ENCODE peak calls at places on chromosomes 12 and 14, in nine cellular contexts. X is lower leg skin; D is astrocyte of the cerebellum; T is GM10248; Z is WTC11; W is B cell; M is nephron progenitor cell; A is CD4-positive, alpha-beta T cell; H is AG10803. S is an unnamed sample.

GRCh38 chr12:62859203-62859799 is 75.6 kb downstream of the PPM1H start:
- DNase-seq in H (no peak), A (no peak), X (no peak), M (no peak), Z (no peak), W (no peak), T (no peak), D (no peak), S (no peak)

GRCh38 chr12:75366629-75367028 is 24.3 kb upstream of the GLIPR1L2 start:
- DNase-seq in A (no peak), Z (no peak), X (no peak), D (peak; percentile 32), T (no peak), H (peak; percentile 30), W (no peak), M (no peak), S (no peak)

GRCh38 chr12:75212072-75212471 is 2.4 kb upstream of the KCNC2 start:
- DNase-seq in H (no peak), M (no peak), X (no peak), T (no peak), Z (no peak), D (peak; percentile 8), W (no peak), A (no peak), S (no peak)

GRCh38 chr14:93045211-93045674 is 70.5 kb downstream of the ITPK1 start:
- DNase-seq in Z (peak; percentile 41), X (no peak), M (no peak), D (no peak), T (no peak), A (no peak), H (no peak), W (no peak), S (no peak)

GRCh38 chr14:104681689-104682074 is 7.7 kb upstream of the INF2 start:
- DNase-seq in W (no peak), X (peak; percentile 96), H (peak; percentile 80), T (no peak), D (no peak), A (no peak), Z (peak; percentile 86), M (peak; percentile 77), S (peak; percentile 92)

GRCh38 chr12:3828888-3829287 is 44.3 kb downstream of the PARP11 start:
- DNase-seq in T (no peak), M (no peak), Z (no peak), A (no peak), H (no peak), W (no peak), D (no peak), X (no peak), S (no peak)

GRCh38 chr12:24127919-24128721 is 178.7 kb upstream of the SOX5 start:
- DNase-seq in H (no peak), X (no peak), W (no peak), A (no peak), T (peak; percentile 31), Z (no peak), M (no peak), D (no peak), S (no peak)

GRCh38 chr12:120470150-120470817 is 736 bp upstream of the SRSF9 start:
- DNase-seq in A (no peak), T (peak; percentile 43), X (no peak), D (no peak), W (no peak), M (peak; percentile 14), Z (peak; percentile 16), H (peak; percentile 16), S (peak; percentile 20)

GRCh38 chr14:100116134-100116533 is 43.3 kb downstream of the DEGS2 start:
- DNase-seq in Z (no peak), H (no peak), X (no peak), T (no peak), M (no peak), W (no peak), D (no peak), A (no peak), S (no peak)

GRCh38 chr12:124426594-124427550 is 132.0 kb downstream of the RFLNA start:
- DNase-seq in X (no peak), H (no peak), W (no peak), D (no peak), T (no peak), A (no peak), M (peak; percentile 48), Z (no peak), S (no peak)

GRCh38 chr14:49892301-49892635 is 614 bp upstream of the ARF6 start:
- DNase-seq in D (peak; percentile 42), M (no peak), H (peak; percentile 84), W (peak; percentile 71), A (peak; percentile 27), Z (no peak), X (no peak), T (peak; percentile 63), S (peak; percentile 75)

GRCh38 chr14:99734406-99735051 is 50.4 kb downstream of the CYP46A1 start:
- DNase-seq in A (no peak), H (no peak), T (no peak), M (peak; percentile 5), X (peak; percentile 66), W (peak; percentile 6), D (no peak), Z (peak; percentile 10), S (no peak)

GRCh38 chr12:90909069-90909676 is 45.8 kb downstream of the CCER1 start:
- DNase-seq in Z (peak; percentile 35), H (peak; percentile 62), W (no peak), X (no peak), T (no peak), A (no peak), D (peak; percentile 31), M (peak; percentile 30), S (peak; percentile 68)

GRCh38 chr12:6664902-6665301 is 2.0 kb upstream of the ING4 start:
- DNase-seq in W (no peak), H (peak; percentile 13), D (no peak), X (no peak), A (no peak), Z (no peak), M (no peak), T (no peak), S (no peak)

GRCh38 chr12:6662906-6663742 is at the start of gene ING4:
- DNase-seq in D (peak; percentile 97), W (peak; percentile 99), M (peak; percentile 88), X (peak; percentile 99), H (peak; percentile 100), A (peak; percentile 93), Z (peak; percentile 94), T (peak; percentile 97), S (peak; percentile 100)

GRCh38 chr12:6672143-6672542 is 9.2 kb upstream of the ING4 start:
- DNase-seq in X (no peak), H (no peak), Z (no peak), W (no peak), D (no peak), A (no peak), T (no peak), M (no peak), S (no peak)

GRCh38 chr12:6666211-6666610 is 3.3 kb upstream of the ING4 start:
- DNase-seq in W (no peak), X (no peak), H (no peak), A (no peak), Z (no peak), M (no peak), T (no peak), D (peak; percentile 44), S (no peak)

DNA sequence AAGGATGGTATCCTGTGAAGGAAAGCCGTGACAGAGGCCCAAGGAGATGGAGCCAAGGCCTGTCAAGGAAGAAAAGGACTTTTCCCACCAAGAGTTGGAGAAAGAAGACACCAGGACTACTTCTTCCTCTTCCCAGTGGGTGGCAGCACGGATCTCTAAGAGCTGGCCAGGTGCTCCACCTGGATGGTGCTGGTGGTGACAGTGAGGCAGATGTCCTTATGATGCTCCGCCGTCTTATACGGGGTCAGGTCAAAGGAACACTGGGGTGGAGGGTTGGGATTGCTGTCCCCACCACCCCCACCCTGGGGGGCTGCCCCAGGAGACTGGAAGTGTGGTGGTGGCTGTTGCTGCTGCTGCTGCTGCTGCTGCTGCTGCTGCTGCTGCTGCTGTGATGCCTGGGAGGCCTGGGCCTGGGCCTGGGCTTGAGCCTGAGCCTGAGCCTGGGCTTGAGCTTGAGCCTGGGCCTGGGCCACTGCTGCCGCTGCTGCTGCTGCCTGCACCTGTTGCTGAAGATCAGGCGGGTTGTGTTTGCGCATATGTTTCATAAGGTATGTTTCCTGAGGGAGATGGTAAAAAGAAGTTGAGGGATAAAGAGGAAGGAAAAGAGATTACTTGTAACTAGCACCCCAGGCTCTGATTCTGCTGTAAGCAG is 4.8 kb upstream of the ING4 start:
- DNase-seq in T (no peak), Z (peak; percentile 22), D (no peak), X (no peak), H (no peak), M (no peak), A (no peak), W (no peak), S (peak; percentile 34)
- TF ChIP-seq CTCF in T (peak; percentile 39), Z (no peak), D (peak; percentile 11), X (no peak), H (no peak), M (no peak), A (no peak), W (no peak), S (no peak)

GRCh38 chr14:24817638-24818053 is 183.7 kb upstream of the GZMB start:
- DNase-seq in D (peak; percentile 53), X (no peak), T (no peak), A (no peak), H (peak; percentile 56), W (no peak), Z (no peak), M (peak; percentile 19), S (no peak)
- TF ChIP-seq CTCF in D (peak; percentile 79), X (no peak), T (no peak), A (no peak), H (peak; percentile 76), W (no peak), Z (no peak), M (no peak), S (peak; percentile 25)

GRCh38 chr14:77026930-77027537 is 1.5 kb downstream of the IRF2BPL start:
- DNase-seq in H (peak; percentile 60), Z (peak; percentile 45), D (no peak), A (peak; percentile 42), M (peak; percentile 62), X (no peak), T (peak; percentile 64), W (peak; percentile 54), S (no peak)

GRCh38 chr14:77028384-77029246 is at the start of gene IRF2BPL:
- DNase-seq in T (peak; percentile 98), H (peak; percentile 98), Z (peak; percentile 96), A (peak; percentile 94), W (peak; percentile 96), D (peak; percentile 93), X (peak; percentile 99), M (peak; percentile 97), S (peak; percentile 98)

GRCh38 chr14:77025744-77026165 is 2.8 kb downstream of the IRF2BPL start:
- DNase-seq in W (no peak), X (no peak), D (no peak), Z (peak; percentile 25), A (no peak), T (no peak), M (peak; percentile 48), H (no peak), S (peak; percentile 40)

GRCh38 chr14:77026166-77026929 is 2.2 kb downstream of the IRF2BPL start:
- DNase-seq in M (no peak), Z (no peak), A (no peak), H (peak; percentile 50), T (no peak), W (no peak), X (no peak), D (no peak), S (peak; percentile 52)

GRCh38 chr14:77027538-77028383 is 747 bp downstream of the IRF2BPL start:
- DNase-seq in X (peak; percentile 94), W (peak; percentile 79), D (no peak), M (peak; percentile 58), H (peak; percentile 75), A (peak; percentile 57), Z (peak; percentile 58), T (peak; percentile 82), S (peak; percentile 58)
- TF ChIP-seq CTCF in X (no peak), W (peak; percentile 10), D (no peak), M (no peak), H (peak; percentile 26), A (no peak), Z (no peak), T (peak; percentile 28), S (no peak)

GRCh38 chr12:131159660-131160059 is 206.0 kb downstream of the ADGRD1 start:
- DNase-seq in A (no peak), W (no peak), H (no peak), X (no peak), D (no peak), T (no peak), Z (no peak), M (no peak), S (peak; percentile 11)
- TF ChIP-seq CTCF in A (no peak), W (no peak), H (no peak), X (no peak), D (no peak), T (no peak), Z (peak; percentile 24), M (peak; percentile 31), S (no peak)